ENCODE peak calls at places on chromosome 16, in seven cellular contexts. L is cardiac fibroblast; V is epithelial cell of esophagus; T is ovary; R is PC-9; D is CD8-positive, alpha-beta T cell; I is thyroid gland. X is an unnamed sample.

GRCh38 chr16:50071075-50071671 is 5.4 kb downstream of the HEATR3 start:
- DNase-seq in L (no peak), R (no peak), D (no peak), I (no peak), V (no peak), T (no peak), X (no peak)

GRCh38 chr16:66590322-66590721 is 11.1 kb downstream of the CMTM2 start:
- DNase-seq in L (no peak), V (no peak), D (no peak), I (no peak), R (no peak), T (no peak), X (no peak)

GRCh38 chr16:1497014-1497598 is 3.9 kb downstream of the TELO2 start:
- DNase-seq in L (no peak), D (no peak), V (no peak), I (no peak), T (no peak), R (no peak), X (no peak)

GRCh38 chr16:66391726-66392670 is 25.5 kb downstream of the CDH5 start:
- DNase-seq in R (no peak), L (no peak), V (no peak), I (no peak), D (no peak), T (no peak), X (no peak)

GRCh38 chr16:66581246-66581952 is 2.1 kb downstream of the CMTM2 start:
- DNase-seq in T (no peak), D (no peak), V (peak), L (peak), I (no peak), R (no peak), X (no peak)

GRCh38 chr16:57785924-57786323 is 16.4 kb downstream of the KIFC3 start:
- DNase-seq in R (no peak), I (no peak), D (no peak), V (no peak), T (no peak), L (no peak), X (no peak)

GRCh38 chr16:74309789-74310781 is 13.5 kb downstream of the PSMD7 start:
- DNase-seq in T (no peak), D (no peak), I (no peak), R (peak), L (peak), V (peak), X (peak)

GRCh38 chr16:52283018-52283417 is 263.9 kb downstream of the TOX3 start:
- DNase-seq in I (no peak), L (peak), T (no peak), D (no peak), R (no peak), V (peak), X (peak)

GRCh38 chr16:27221576-27222498 is 18.5 kb downstream of the KDM8 start:
- DNase-seq in R (no peak), D (no peak), V (no peak), L (peak), T (no peak), I (no peak), X (peak)

GRCh38 chr16:79269211-79269863 is 331.2 kb downstream of the MAF start:
- DNase-seq in R (no peak), D (no peak), L (no peak), I (no peak), T (no peak), V (no peak), X (no peak)

GRCh38 chr16:89119161-89119621 is 25.5 kb downstream of the ACSF3 start:
- DNase-seq in I (no peak), T (no peak), V (no peak), L (no peak), R (no peak), D (no peak), X (no peak)

GRCh38 chr16:67661101-67661661 is 421 bp downstream of the PARD6A start:
- DNase-seq in R (no peak), V (peak), L (no peak), I (peak), D (no peak), T (no peak), X (peak)

GRCh38 chr16:46650224-46650623 is 29.0 kb upstream of the SHCBP1 start:
- DNase-seq in R (no peak), V (no peak), I (no peak), L (peak), D (no peak), T (no peak), X (peak)

GRCh38 chr16:27642753-27643152 is 92.8 kb downstream of the KATNIP start:
- DNase-seq in R (peak), T (no peak), V (peak), L (peak), D (no peak), I (no peak), X (peak)

GRCh38 chr16:17470002-17470870 is 524 bp downstream of the XYLT1 start:
- DNase-seq in D (no peak), T (peak), R (no peak), L (no peak), I (peak), V (peak), X (no peak)

GRCh38 chr16:48503779-48504178 is 106.2 kb downstream of the N4BP1 start:
- DNase-seq in R (no peak), L (peak), D (no peak), I (peak), T (peak), V (no peak), X (peak)

GRCh38 chr16:1821861-1822611 is 4.6 kb downstream of the HAGH start:
- DNase-seq in T (no peak), I (no peak), R (no peak), V (peak), D (no peak), L (no peak), X (no peak)

GRCh38 chr16:25064967-25065366 is 46.6 kb upstream of the LCMT1 start:
- DNase-seq in D (no peak), L (no peak), I (no peak), T (peak), V (peak), R (no peak), X (no peak)

GRCh38 chr16:8867483-8868271 is 1.1 kb downstream of the CARHSP1 start:
- DNase-seq in R (no peak), L (no peak), D (no peak), T (peak), V (no peak), I (peak), X (no peak)

GRCh38 chr16:79613009-79613408 is 12.5 kb upstream of the MAF start:
- DNase-seq in V (peak), T (no peak), I (no peak), L (no peak), D (no peak), R (no peak), X (no peak)

GRCh38 chr16:10562361-10562899 is 18.0 kb downstream of the EMP2 start:
- DNase-seq in D (no peak), R (no peak), L (no peak), V (no peak), I (no peak), T (no peak), X (no peak)

GRCh38 chr16:75402821-75403475 is 30.4 kb downstream of the CFDP1 start:
- DNase-seq in D (no peak), I (no peak), T (no peak), V (peak), R (peak), L (peak), X (peak)

GRCh38 chr16:65119905-65120341 is 1.9 kb downstream of the CDH11 start:
- DNase-seq in I (no peak), D (no peak), T (peak), L (peak), V (peak), R (no peak), X (peak)
- H3K4me3 ChIP-seq in I (no peak), D (no peak), T (peak), L (peak), V (no peak), R (no peak), X (peak)

DNA sequence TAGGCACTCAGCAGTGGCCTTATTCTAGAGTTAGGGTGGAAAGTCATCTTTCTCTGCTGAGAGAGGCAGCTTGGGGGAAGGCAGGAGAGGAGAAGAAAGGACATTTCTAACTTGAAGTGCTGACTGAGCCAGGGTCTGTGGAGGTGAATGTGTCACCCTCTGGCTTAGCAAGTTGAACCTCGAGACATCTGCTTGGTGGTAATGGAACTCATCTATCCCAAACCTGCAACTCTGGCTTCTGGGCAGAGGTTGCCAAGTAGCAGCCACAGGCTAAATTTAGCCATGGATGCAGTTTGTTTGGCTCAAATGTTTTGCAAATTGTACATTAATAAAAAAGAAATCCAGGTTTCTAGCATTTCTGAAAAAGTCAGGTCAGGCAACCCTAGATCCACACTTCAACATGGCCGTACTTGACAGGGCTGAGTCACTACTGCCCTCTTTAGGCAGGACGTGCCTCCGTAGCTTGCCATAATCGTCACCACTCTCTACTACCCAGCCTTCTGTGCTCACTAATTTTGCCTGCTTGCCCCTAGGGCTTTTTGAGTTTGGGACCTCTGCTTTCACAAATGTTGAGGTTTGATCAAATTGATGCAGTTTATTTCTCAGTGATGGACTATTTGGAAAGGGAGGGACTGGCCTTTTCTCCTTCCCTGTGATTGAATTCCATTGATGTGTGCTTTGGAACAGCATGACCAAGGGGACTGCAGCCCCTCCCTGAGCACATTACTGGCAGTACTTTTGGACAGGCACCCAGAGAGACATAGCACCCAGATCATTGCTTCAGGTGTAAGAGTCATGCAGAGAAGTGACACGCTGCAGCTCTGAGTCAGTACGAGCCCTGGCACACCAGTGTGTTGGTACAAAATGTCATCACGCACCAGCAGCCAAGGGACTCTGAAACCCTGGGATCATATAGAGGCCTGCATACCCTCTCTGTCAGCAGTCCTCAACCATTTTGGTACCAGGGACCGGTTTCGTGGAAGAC is 5.2 kb downstream of the CDH13 start:
- DNase-seq in V (peak), L (no peak), D (no peak), I (no peak), T (no peak), R (no peak), X (no peak)
- TF ChIP-seq CTCF in V (peak), L (peak), D (no peak), I (no peak), T (no peak), R (no peak), X (peak)

DNA sequence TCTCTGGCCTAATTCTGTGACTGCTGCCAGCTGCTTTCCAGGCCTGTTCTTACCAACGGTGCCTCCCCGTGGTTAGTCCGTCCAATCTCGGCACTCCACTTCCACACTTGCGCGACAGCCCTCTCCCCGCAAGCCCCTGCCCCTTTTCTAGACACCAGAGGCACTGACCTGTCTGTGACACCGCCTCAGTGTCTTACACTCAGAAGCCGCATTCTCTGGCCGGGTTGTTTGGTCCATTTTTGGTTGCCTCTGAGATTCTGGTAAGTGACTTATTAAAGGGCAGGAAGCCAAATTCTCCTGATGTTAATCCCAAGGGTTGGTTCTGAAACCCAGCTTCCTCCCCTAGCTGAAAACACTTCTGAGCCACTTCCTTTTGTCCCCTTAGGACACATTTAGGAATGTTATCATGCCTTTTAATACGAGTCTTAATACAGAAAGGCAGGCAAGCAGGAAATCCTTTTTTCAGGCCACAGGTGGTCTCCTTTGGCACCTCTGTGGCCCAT is 1.2 kb upstream of the AKTIP start:
- DNase-seq in R (peak), V (no peak), D (no peak), T (peak), L (peak), I (no peak), X (peak)
- H3K4me3 ChIP-seq in R (peak), V (peak), D (peak), T (peak), L (peak), I (no peak), X (peak)

GRCh38 chr16:83781-84615 is 6.0 kb downstream of the MPG start:
- DNase-seq in I (peak), D (no peak), T (peak), L (peak), V (no peak), R (peak), X (no peak)
- TF ChIP-seq CTCF in I (peak), D (no peak), T (no peak), L (peak), V (no peak), R (no peak), X (peak)